ENCODE peak calls at places on chromosomes 5 and 9, in eight cellular contexts. T is ELR, W is cardiac fibroblast, G is natural killer cell, J is stomach, X is nucleus accumbens, F is NCI-H345, H is heart left ventricle. E is an unnamed sample.

GRCh38 chr5:71830626-71831539 is 111.8 kb downstream of the CARTPT start:
- DNase-seq in T (peak), W (peak), G (no peak), J (peak), X (no peak), F (peak), H (peak), E (no peak)

GRCh38 chr5:173840111-173840983 is 47.8 kb upstream of the CPEB4 start:
- DNase-seq in T (no peak), W (no peak), G (no peak), J (no peak), X (no peak), F (no peak), H (no peak), E (no peak)

GRCh38 chr9:107249131-107249533 is 33.9 kb upstream of the RAD23B start:
- DNase-seq in T (peak), W (no peak), G (no peak), J (no peak), X (no peak), F (no peak), H (no peak), E (no peak)

GRCh38 chr9:4243877-4244812 is 55.7 kb downstream of the GLIS3 start:
- DNase-seq in T (no peak), W (no peak), G (no peak), J (no peak), X (no peak), F (no peak), H (no peak), E (no peak)

GRCh38 chr5:174172104-174172965 is 126.8 kb downstream of the NSG2 start:
- DNase-seq in T (no peak), W (no peak), G (no peak), J (no peak), X (peak), F (no peak), H (no peak), E (no peak)

GRCh38 chr9:122005597-122005996 is 87.5 kb downstream of the TTLL11 start:
- DNase-seq in T (peak), W (peak), G (no peak), J (no peak), X (no peak), F (no peak), H (no peak), E (no peak)

GRCh38 chr9:131366745-131367401 is 27.0 kb upstream of the PRRC2B start:
- DNase-seq in T (peak), W (peak), G (no peak), J (peak), X (no peak), F (no peak), H (no peak), E (no peak)

GRCh38 chr5:176611435-176611834 is 1.5 kb upstream of the GPRIN1 start:
- DNase-seq in T (peak), W (peak), G (peak), J (peak), X (no peak), F (no peak), H (peak), E (no peak)

GRCh38 chr5:5486122-5486521 is 63.6 kb downstream of the ICE1 start:
- DNase-seq in T (no peak), W (no peak), G (no peak), J (no peak), X (no peak), F (no peak), H (no peak), E (no peak)

GRCh38 chr5:10111575-10111974 is 138.1 kb downstream of the ATPSCKMT start:
- DNase-seq in T (peak), W (peak), G (no peak), J (no peak), X (no peak), F (no peak), H (no peak), E (no peak)

GRCh38 chr9:81680006-81680405 is 9.3 kb downstream of the TLE1 start:
- DNase-seq in T (no peak), W (no peak), G (no peak), J (no peak), X (no peak), F (no peak), H (no peak), E (no peak)

GRCh38 chr9:82382887-82383616 is 394.5 kb downstream of the SPATA31D1 start:
- DNase-seq in T (no peak), W (no peak), G (no peak), J (no peak), X (no peak), F (no peak), H (no peak), E (no peak)

GRCh38 chr5:134577796-134578577 is 52.5 kb downstream of the JADE2 start:
- DNase-seq in T (peak), W (peak), G (peak), J (peak), X (no peak), F (peak), H (peak), E (peak)

GRCh38 chr5:61450170-61450815 is 118.2 kb downstream of the ZSWIM6 start:
- DNase-seq in T (peak), W (peak), G (no peak), J (no peak), X (no peak), F (no peak), H (no peak), E (no peak)

GRCh38 chr9:127968717-127969383 is 11.9 kb downstream of the EEIG1 start:
- DNase-seq in T (peak), W (peak), G (no peak), J (peak), X (no peak), F (peak), H (peak), E (no peak)

GRCh38 chr5:542693-543311 is 18.6 kb upstream of the SLC9A3 start:
- DNase-seq in T (no peak), W (no peak), G (no peak), J (no peak), X (no peak), F (no peak), H (peak), E (no peak)

GRCh38 chr5:116944171-116944570 is 369.5 kb upstream of the SEMA6A start:
- DNase-seq in T (no peak), W (no peak), G (no peak), J (no peak), X (no peak), F (no peak), H (no peak), E (no peak)

GRCh38 chr9:77575785-77576184 is 72.3 kb downstream of the GNA14 start:
- DNase-seq in T (peak), W (peak), G (no peak), J (no peak), X (no peak), F (no peak), H (no peak), E (no peak)

GRCh38 chr9:98108540-98109031 is 10.4 kb downstream of the TRIM14 start:
- DNase-seq in T (no peak), W (no peak), G (peak), J (no peak), X (no peak), F (no peak), H (no peak), E (peak)